ENCODE peak calls at places on chromosomes 11 and 22, in eight cellular contexts. F is GM12878, V is endothelial cell of umbilical vein, Y is K562, U is SK-N-SH, P is HCT116, N is HepG2, D is H1. E is an unnamed sample.

GRCh38 chr22:29208879-29209623 is 3.4 kb downstream of the EMID1 start:
- DNase-seq in P (no peak), U (peak), V (no peak), F (peak), N (no peak), Y (no peak), D (no peak), E (no peak)

GRCh38 chr22:49206281-49206680 is 621.4 kb downstream of the BRD1 start:
- DNase-seq in F (no peak), P (no peak), N (no peak), D (no peak), Y (no peak), U (no peak), V (no peak), E (no peak)

GRCh38 chr11:63639195-63639832 is 25.1 kb upstream of the PLAAT3 start:
- DNase-seq in U (no peak), F (no peak), N (no peak), D (no peak), P (no peak), Y (no peak), V (peak), E (no peak)

GRCh38 chr11:69840371-69841169 is 21.4 kb upstream of the FGF3 start:
- DNase-seq in F (no peak), V (no peak), D (no peak), P (peak), U (no peak), Y (no peak), N (no peak), E (no peak)

GRCh38 chr11:65894034-65894591 is 3.6 kb downstream of the CCDC85B start:
- DNase-seq in Y (no peak), P (no peak), D (no peak), N (no peak), F (no peak), V (peak), U (no peak), E (no peak)

GRCh38 chr11:19511413-19512183 is 201.0 kb upstream of the NAV2 start:
- DNase-seq in V (peak), N (no peak), P (no peak), F (no peak), U (no peak), D (no peak), Y (no peak), E (no peak)

GRCh38 chr11:2916114-2916891 is 12.9 kb downstream of the PHLDA2 start:
- DNase-seq in F (no peak), V (no peak), Y (no peak), N (no peak), U (peak), P (no peak), D (no peak), E (no peak)

GRCh38 chr22:24550028-24550901 is 4.7 kb downstream of the GUCD1 start:
- DNase-seq in D (no peak), F (no peak), P (no peak), V (no peak), Y (no peak), U (no peak), N (peak), E (no peak)

GRCh38 chr11:10452211-10452767 is 2.8 kb upstream of the AMPD3 start:
- DNase-seq in U (no peak), Y (no peak), P (no peak), F (no peak), D (no peak), V (no peak), N (no peak), E (no peak)

GRCh38 chr11:16572946-16573345 is 165.5 kb upstream of the C11orf58 start:
- DNase-seq in Y (no peak), N (peak), V (no peak), F (no peak), D (no peak), P (no peak), U (no peak), E (no peak)

GRCh38 chr11:91795139-91795887 is 429.3 kb upstream of the FAT3 start:
- DNase-seq in D (no peak), F (no peak), U (no peak), N (no peak), Y (no peak), P (no peak), V (no peak), E (no peak)

GRCh38 chr11:91794146-91794545 is 430.5 kb upstream of the FAT3 start:
- DNase-seq in F (no peak), D (no peak), Y (peak), N (no peak), U (no peak), V (no peak), P (no peak), E (no peak)

GRCh38 chr11:91796999-91797398 is 427.6 kb upstream of the FAT3 start:
- DNase-seq in P (no peak), V (peak), U (no peak), D (no peak), N (no peak), F (no peak), Y (no peak), E (no peak)

GRCh38 chr11:91800208-91800914 is 424.3 kb upstream of the FAT3 start:
- DNase-seq in U (no peak), V (no peak), P (no peak), Y (no peak), D (no peak), F (no peak), N (no peak), E (no peak)

GRCh38 chr11:91798240-91798639 is 426.4 kb upstream of the FAT3 start:
- DNase-seq in N (no peak), D (no peak), Y (no peak), V (no peak), U (no peak), F (no peak), P (no peak), E (no peak)
- TF ChIP-seq POLR2AphosphoS5 in N (no peak), D (no peak), Y (no peak), V (no peak), U (no peak), F (no peak), P (no peak), E (no peak)

GRCh38 chr22:32696089-32696488 is 105.4 kb upstream of the TIMP3 start:
- DNase-seq in U (no peak), N (no peak), P (no peak), F (no peak), D (no peak), Y (no peak), V (no peak), E (no peak)
- H3K9ac ChIP-seq in U (no peak), N (no peak), P (no peak), F (no peak), D (no peak), Y (no peak), V (no peak), E (no peak)

DNA sequence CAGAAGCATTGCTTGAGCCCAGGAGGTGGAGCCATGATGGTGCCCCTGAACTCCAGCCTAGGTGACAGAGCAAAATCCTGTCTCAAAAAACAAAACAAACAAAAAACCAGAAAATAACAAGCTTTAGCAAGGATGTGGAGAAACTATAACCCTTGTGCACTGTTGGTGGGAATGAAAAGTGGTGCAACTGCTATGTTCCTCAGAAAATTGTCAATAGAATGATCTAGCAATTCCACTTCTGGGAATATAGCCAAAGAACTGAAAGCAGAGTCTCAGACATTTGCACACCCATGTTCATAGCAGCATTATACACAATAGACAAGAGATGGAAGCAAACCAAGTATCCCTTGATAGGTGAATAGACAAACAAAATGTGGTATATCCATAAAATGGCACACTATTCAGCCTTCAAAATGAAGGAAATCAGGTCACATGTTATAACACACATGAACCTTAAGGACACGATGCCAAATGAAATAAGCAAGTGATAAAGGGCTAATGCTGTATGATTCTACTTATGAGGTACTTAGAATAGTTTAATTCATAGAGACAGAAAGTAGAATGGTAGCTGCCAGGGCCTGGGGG is 15.9 kb downstream of the KLHL22 start:
- DNase-seq in P (no peak), Y (no peak), V (no peak), D (no peak), N (no peak), U (no peak), F (no peak), E (no peak)
- H3K27ac ChIP-seq in P (no peak), Y (no peak), V (no peak), D (no peak), N (no peak), U (no peak), F (no peak), E (no peak)

GRCh38 chr22:27867114-27867957 is 51.7 kb downstream of the PITPNB start:
- DNase-seq in N (no peak), P (no peak), V (peak), U (no peak), Y (no peak), D (no peak), F (no peak), E (no peak)

GRCh38 chr22:27867958-27868737 is 50.9 kb downstream of the PITPNB start:
- DNase-seq in Y (no peak), P (no peak), D (no peak), V (no peak), F (no peak), N (no peak), U (no peak), E (no peak)

GRCh38 chr22:27868738-27869282 is 50.2 kb downstream of the PITPNB start:
- DNase-seq in P (no peak), F (no peak), V (no peak), D (no peak), N (no peak), Y (no peak), U (no peak), E (no peak)

GRCh38 chr22:27863556-27863955 is 55.5 kb downstream of the PITPNB start:
- DNase-seq in U (no peak), F (no peak), Y (no peak), P (no peak), N (no peak), V (no peak), D (no peak), E (no peak)

GRCh38 chr22:27866136-27867091 is 52.6 kb downstream of the PITPNB start:
- DNase-seq in P (no peak), V (peak), F (no peak), N (peak), Y (no peak), U (no peak), D (no peak), E (no peak)
- TF ChIP-seq POLR2AphosphoS5 in P (no peak), V (no peak), F (no peak), N (no peak), Y (no peak), U (peak), D (no peak), E (no peak)

DNA sequence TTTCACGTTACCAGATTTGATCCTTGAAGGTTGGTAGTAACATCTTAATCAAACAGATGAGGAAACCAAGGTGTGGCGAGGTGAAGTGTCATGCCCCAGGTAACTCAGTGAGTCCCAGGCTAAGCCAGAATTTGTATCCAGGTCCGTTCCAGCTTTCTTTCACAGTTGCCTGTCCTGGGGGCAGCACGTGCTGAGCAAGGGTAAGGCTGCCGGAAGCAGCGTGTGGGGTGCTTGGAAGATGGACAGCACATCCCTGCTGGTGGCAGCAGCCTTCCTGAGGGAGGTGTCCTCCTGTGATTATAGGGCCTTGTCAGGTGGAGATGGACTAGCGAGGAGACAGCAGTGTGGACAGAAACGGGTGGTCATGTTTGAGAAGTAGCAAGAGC is 50.9 kb downstream of the TRIOBP start:
- DNase-seq in V (peak), P (no peak), F (no peak), D (no peak), N (no peak), U (no peak), Y (no peak), E (no peak)
- H3K9ac ChIP-seq in V (peak), P (peak), F (peak), D (no peak), N (peak), U (peak), Y (peak), E (no peak)

E was measured in SK-N-MC.